ENCODE peak calls at places on chromosomes 6 and 20, in nine cellular contexts. Q is cardiac fibroblast, X is mesothelial cell of epicardium, V is MCF 10A, F is Peyer's patch, Y is GM10248, K is AG09319, H is psoas muscle, G is GM20000. U is an unnamed sample.

GRCh38 chr6:364609-365540 is 26.7 kb upstream of the IRF4 start:
- DNase-seq in Q (no peak), X (no peak), V (no peak), F (no peak), Y (peak), K (no peak), H (no peak), G (peak), U (no peak)

GRCh38 chr20:40197744-40198143 is 491.3 kb downstream of the MAFB start:
- DNase-seq in Q (no peak), X (no peak), V (no peak), F (no peak), Y (no peak), K (no peak), H (no peak), G (no peak), U (no peak)

GRCh38 chr6:77292564-77293546 is 170.4 kb downstream of the HTR1B start:
- DNase-seq in Q (peak), X (no peak), V (peak), F (no peak), Y (no peak), K (peak), H (no peak), G (no peak), U (peak)

GRCh38 chr6:157536218-157536534 is 155.2 kb downstream of the ZDHHC14 start:
- DNase-seq in Q (no peak), X (no peak), V (no peak), F (no peak), Y (no peak), K (no peak), H (no peak), G (no peak), U (no peak)

GRCh38 chr6:132412656-132413500 is 11.6 kb upstream of the MOXD1 start:
- DNase-seq in Q (peak), X (no peak), V (no peak), F (no peak), Y (no peak), K (no peak), H (no peak), G (no peak), U (no peak)

GRCh38 chr6:5537967-5538366 is 276.7 kb downstream of the FARS2 start:
- DNase-seq in Q (peak), X (no peak), V (no peak), F (no peak), Y (no peak), K (no peak), H (no peak), G (no peak), U (no peak)

GRCh38 chr6:12371151-12371550 is 81.0 kb downstream of the EDN1 start:
- DNase-seq in Q (no peak), X (no peak), V (no peak), F (no peak), Y (no peak), K (no peak), H (no peak), G (no peak), U (no peak)

GRCh38 chr6:119158057-119158848 is 79.8 kb upstream of the FAM184A start:
- DNase-seq in Q (peak), X (no peak), V (no peak), F (no peak), Y (no peak), K (peak), H (peak), G (no peak), U (no peak)

GRCh38 chr6:105424177-105424783 is 21.4 kb upstream of the PREP start:
- DNase-seq in Q (peak), X (no peak), V (peak), F (peak), Y (peak), K (no peak), H (no peak), G (peak), U (no peak)

GRCh38 chr20:58112017-58112781 is 116.3 kb downstream of the ANKRD60 start:
- DNase-seq in Q (peak), X (no peak), V (peak), F (no peak), Y (no peak), K (no peak), H (no peak), G (no peak), U (no peak)

GRCh38 chr20:52340036-52340634 is 148.6 kb upstream of the ZFP64 start:
- DNase-seq in Q (no peak), X (no peak), V (peak), F (no peak), Y (no peak), K (no peak), H (no peak), G (no peak), U (no peak)

GRCh38 chr6:47169785-47170685 is 127.9 kb upstream of the ADGRF1 start:
- DNase-seq in Q (peak), X (no peak), V (peak), F (no peak), Y (no peak), K (no peak), H (no peak), G (no peak), U (no peak)

GRCh38 chr20:34567885-34568865 is 9.7 kb downstream of the MAP1LC3A start:
- DNase-seq in Q (no peak), X (no peak), V (no peak), F (no peak), Y (no peak), K (no peak), H (no peak), G (no peak), U (no peak)

GRCh38 chr6:11381801-11382513 is 149.5 kb upstream of the NEDD9 start:
- DNase-seq in Q (no peak), X (no peak), V (no peak), F (peak), Y (peak), K (no peak), H (no peak), G (peak), U (no peak)

GRCh38 chr6:89508755-89509563 is 76.0 kb downstream of the ANKRD6 start:
- DNase-seq in Q (peak), X (no peak), V (no peak), F (no peak), Y (no peak), K (no peak), H (no peak), G (no peak), U (no peak)

GRCh38 chr6:54267798-54268197 is 40.4 kb upstream of the TINAG start:
- DNase-seq in Q (peak), X (no peak), V (peak), F (no peak), Y (no peak), K (no peak), H (no peak), G (peak), U (no peak)

GRCh38 chr6:15989397-15989796 is 139.5 kb upstream of the MYLIP start:
- DNase-seq in Q (no peak), X (no peak), V (no peak), F (no peak), Y (peak), K (no peak), H (no peak), G (peak), U (no peak)

GRCh38 chr6:22627644-22628043 is 58.3 kb downstream of the HDGFL1 start:
- DNase-seq in Q (no peak), X (no peak), V (no peak), F (no peak), Y (no peak), K (no peak), H (no peak), G (no peak), U (no peak)

GRCh38 chr6:69846770-69847506 is 19.4 kb upstream of the COL19A1 start:
- DNase-seq in Q (peak), X (no peak), V (no peak), F (no peak), Y (no peak), K (no peak), H (no peak), G (no peak), U (no peak)

GRCh38 chr20:11205769-11206362 is 532.1 kb upstream of the JAG1 start:
- DNase-seq in Q (no peak), X (no peak), V (no peak), F (no peak), Y (no peak), K (no peak), H (no peak), G (no peak), U (no peak)

GRCh38 chr6:152642578-152643375 is 5.6 kb upstream of the SYNE1 start:
- DNase-seq in Q (peak), X (no peak), V (peak), F (no peak), Y (peak), K (no peak), H (peak), G (peak), U (no peak)

GRCh38 chr6:122258843-122259242 is 140.6 kb upstream of the HSF2 start:
- DNase-seq in Q (no peak), X (no peak), V (no peak), F (no peak), Y (no peak), K (no peak), H (no peak), G (no peak), U (no peak)

GRCh38 chr6:85250586-85251216 is 199.2 kb upstream of the NT5E start:
- DNase-seq in Q (peak), X (no peak), V (peak), F (no peak), Y (no peak), K (no peak), H (no peak), G (no peak), U (no peak)

GRCh38 chr20:59154317-59155013 is 9.2 kb upstream of the ZNF831 start:
- DNase-seq in Q (no peak), X (no peak), V (no peak), F (no peak), Y (no peak), K (no peak), H (no peak), G (no peak), U (no peak)

GRCh38 chr6:13667655-13668054 is 44.0 kb downstream of the RANBP9 start:
- DNase-seq in Q (no peak), X (no peak), V (peak), F (no peak), Y (no peak), K (no peak), H (no peak), G (no peak), U (no peak)

GRCh38 chr6:18025591-18025990 is 38.2 kb upstream of the KIF13A start:
- DNase-seq in Q (no peak), X (no peak), V (no peak), F (no peak), Y (no peak), K (no peak), H (no peak), G (no peak), U (no peak)

GRCh38 chr6:110509617-110510231 is 33.3 kb upstream of the SLC22A16 start:
- DNase-seq in Q (peak), X (no peak), V (peak), F (no peak), Y (no peak), K (no peak), H (no peak), G (no peak), U (no peak)

GRCh38 chr6:165497472-165497871 is 165.6 kb downstream of the PDE10A start:
- DNase-seq in Q (no peak), X (no peak), V (no peak), F (no peak), Y (no peak), K (no peak), H (no peak), G (no peak), U (no peak)

GRCh38 chr6:125154184-125155135 is 887 bp downstream of the TPD52L1 start:
- DNase-seq in Q (no peak), X (peak), V (peak), F (no peak), Y (peak), K (no peak), H (peak), G (peak), U (no peak)

DNA sequence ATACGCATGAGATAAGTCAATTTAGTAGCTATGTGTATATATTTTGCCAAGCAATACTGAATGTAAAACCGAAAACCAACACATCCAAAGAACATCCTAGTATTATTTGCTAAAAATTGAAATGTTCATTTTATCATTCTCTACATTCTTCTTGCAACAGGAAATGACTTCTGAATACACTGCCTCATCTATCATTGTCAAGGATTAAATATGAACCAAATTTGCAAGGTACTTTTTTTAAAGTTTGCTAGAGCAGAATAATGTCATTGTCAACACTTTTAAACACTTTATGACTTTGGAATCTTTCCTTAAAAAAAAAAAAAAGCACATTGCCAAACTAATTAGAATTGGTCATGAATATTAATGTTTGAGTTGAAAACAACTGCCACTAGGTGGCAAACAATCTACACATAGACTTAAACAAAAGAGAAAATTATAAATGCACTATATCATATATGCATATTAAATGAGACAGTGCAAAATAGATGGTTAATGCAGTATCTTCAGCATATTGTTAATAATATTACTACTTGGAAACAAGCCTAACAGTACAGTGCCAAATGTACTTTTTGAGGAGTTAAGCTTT is 32.5 kb upstream of the TMEM244 start:
- DNase-seq in Q (peak), X (no peak), V (peak), F (no peak), Y (no peak), K (no peak), H (no peak), G (peak), U (no peak)
- TF ChIP-seq CTCF in Q (peak), X (peak), V (peak), F (peak), Y (peak), K (peak), H (peak), G (peak), U (peak)

GRCh38 chr6:43860285-43860684 is 90.3 kb downstream of the VEGFA start:
- DNase-seq in Q (no peak), X (no peak), V (peak), F (no peak), Y (no peak), K (no peak), H (peak), G (no peak), U (no peak)

GRCh38 chr6:43859213-43859612 is 89.2 kb downstream of the VEGFA start:
- DNase-seq in Q (no peak), X (no peak), V (no peak), F (no peak), Y (no peak), K (no peak), H (peak), G (no peak), U (no peak)

GRCh38 chr6:43861212-43861918 is 91.4 kb downstream of the VEGFA start:
- DNase-seq in Q (no peak), X (no peak), V (no peak), F (no peak), Y (no peak), K (no peak), H (peak), G (no peak), U (no peak)

GRCh38 chr6:43856005-43856765 is 86.2 kb downstream of the VEGFA start:
- DNase-seq in Q (peak), X (no peak), V (peak), F (no peak), Y (no peak), K (no peak), H (peak), G (no peak), U (no peak)

DNA sequence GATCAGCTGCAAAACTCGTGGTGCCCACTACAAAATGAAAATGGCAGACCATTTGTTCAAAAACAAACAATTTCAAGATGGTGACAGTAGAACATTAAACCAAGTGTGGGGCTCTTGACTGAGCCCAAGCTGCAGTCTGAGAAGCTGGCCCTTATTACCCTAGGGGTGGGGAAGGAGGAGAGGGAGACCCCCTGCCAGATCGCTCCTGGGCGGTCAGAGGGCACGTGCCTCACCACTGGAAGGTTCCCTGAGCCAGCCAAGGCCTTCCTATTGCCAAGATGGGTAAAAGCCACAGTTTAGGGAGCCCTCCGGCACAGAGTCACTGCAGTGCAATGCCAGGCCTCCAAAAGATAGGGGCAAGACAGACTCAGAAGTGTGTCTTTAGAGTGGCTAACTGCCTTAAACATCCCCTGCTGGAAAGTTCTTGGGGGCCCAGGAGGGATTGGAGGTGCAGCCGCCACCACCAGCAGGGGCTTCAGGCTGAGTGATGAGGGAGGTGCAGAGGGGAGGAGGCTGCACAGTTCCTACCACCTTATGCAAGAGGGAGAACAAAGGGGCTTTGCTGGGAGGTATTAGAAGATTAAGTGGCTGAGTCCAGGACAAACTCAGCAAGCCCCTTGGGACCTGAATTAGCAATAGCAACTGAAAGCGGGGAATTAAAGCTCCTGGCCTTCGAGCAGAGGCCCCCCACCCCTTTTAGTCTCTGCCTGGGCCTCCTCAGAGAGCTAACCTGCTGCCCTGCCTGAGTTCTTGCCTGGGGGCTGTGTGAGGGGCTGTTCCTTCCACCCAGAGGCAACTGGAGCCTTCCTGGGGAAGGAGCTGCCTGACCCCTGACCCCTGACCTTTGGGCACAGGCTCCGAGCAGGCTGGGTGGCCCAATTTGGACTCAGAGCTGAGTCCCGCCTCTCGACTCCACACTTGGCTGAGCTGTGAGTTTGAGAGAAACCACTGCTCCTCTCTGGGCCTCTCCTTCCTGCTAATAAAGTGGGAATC is 88.4 kb downstream of the VEGFA start:
- DNase-seq in Q (no peak), X (no peak), V (no peak), F (no peak), Y (no peak), K (no peak), H (peak), G (no peak), U (no peak)
- TF ChIP-seq CTCF in Q (no peak), X (no peak), V (no peak), F (no peak), Y (no peak), K (no peak), H (no peak), G (no peak), U (no peak)

GRCh38 chr20:2203436-2203835 is 92.4 kb upstream of the TGM3 start:
- DNase-seq in Q (no peak), X (no peak), V (no peak), F (no peak), Y (no peak), K (no peak), H (no peak), G (no peak), U (no peak)

GRCh38 chr20:2208897-2209296 is 86.9 kb upstream of the TGM3 start:
- DNase-seq in Q (no peak), X (no peak), V (no peak), F (no peak), Y (no peak), K (no peak), H (no peak), G (no peak), U (no peak)

GRCh38 chr20:2207770-2208097 is 88.1 kb upstream of the TGM3 start:
- DNase-seq in Q (no peak), X (no peak), V (no peak), F (no peak), Y (no peak), K (no peak), H (no peak), G (no peak), U (peak)

GRCh38 chr20:2204021-2204420 is 91.8 kb upstream of the TGM3 start:
- DNase-seq in Q (no peak), X (no peak), V (no peak), F (no peak), Y (no peak), K (no peak), H (no peak), G (no peak), U (no peak)

GRCh38 chr20:2206957-2207769 is 88.6 kb upstream of the TGM3 start:
- DNase-seq in Q (peak), X (peak), V (peak), F (peak), Y (peak), K (no peak), H (peak), G (peak), U (no peak)
- TF ChIP-seq CTCF in Q (peak), X (peak), V (peak), F (peak), Y (peak), K (peak), H (peak), G (peak), U (peak)

DNA sequence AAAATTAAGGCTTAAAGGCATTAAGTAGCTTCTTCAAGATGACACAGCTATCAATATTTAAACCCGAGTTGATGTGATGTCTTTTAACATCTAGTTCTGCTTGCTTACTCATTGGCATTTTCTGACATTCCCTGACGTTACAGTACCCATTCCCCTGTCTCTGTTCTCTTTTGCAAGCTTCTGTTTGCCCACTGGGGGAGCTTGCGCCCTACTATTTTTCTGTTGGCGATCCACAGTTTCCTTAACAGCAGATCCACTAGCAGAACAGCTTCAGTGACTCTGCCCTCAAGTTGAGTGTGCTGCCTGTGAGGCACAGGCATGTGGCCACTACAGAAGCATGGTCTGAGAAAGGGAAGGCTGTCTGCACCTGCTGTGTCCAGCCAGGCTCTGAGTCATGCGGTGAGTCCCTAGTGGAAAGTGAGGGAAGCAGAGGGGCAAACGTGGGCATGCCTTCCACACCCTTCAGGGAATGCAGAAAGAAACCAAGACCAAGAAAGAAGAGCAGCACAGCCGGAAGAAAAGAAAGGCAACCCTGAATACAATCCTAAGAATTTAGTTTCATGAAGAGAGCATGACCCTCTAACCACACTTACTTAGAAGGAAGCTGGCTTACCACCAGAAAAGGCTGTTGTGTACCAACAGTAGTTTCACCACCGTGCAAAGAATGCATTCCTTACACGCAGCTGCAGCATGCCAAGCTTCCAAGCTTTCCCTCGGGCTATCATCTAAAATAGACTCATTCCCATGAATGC is 97.7 kb upstream of the VGLL2 start:
- DNase-seq in Q (no peak), X (no peak), V (peak), F (no peak), Y (no peak), K (no peak), H (peak), G (no peak), U (peak)
- TF ChIP-seq CTCF in Q (no peak), X (no peak), V (no peak), F (no peak), Y (no peak), K (no peak), H (no peak), G (no peak), U (peak)

GRCh38 chr6:170210651-170211403 is 80.1 kb downstream of the DLL1 start:
- DNase-seq in Q (no peak), X (no peak), V (no peak), F (no peak), Y (no peak), K (no peak), H (no peak), G (no peak), U (no peak)
- TF ChIP-seq CTCF in Q (no peak), X (no peak), V (no peak), F (no peak), Y (no peak), K (no peak), H (no peak), G (no peak), U (no peak)

GRCh38 chr6:98039876-98040605 is 757.0 kb upstream of the MMS22L start:
- DNase-seq in Q (peak), X (no peak), V (peak), F (no peak), Y (no peak), K (no peak), H (no peak), G (no peak), U (peak)
- TF ChIP-seq CTCF in Q (no peak), X (no peak), V (peak), F (no peak), Y (peak), K (no peak), H (no peak), G (no peak), U (peak)

GRCh38 chr6:20205722-20206154 is 6.5 kb downstream of the MBOAT1 start:
- DNase-seq in Q (no peak), X (no peak), V (no peak), F (no peak), Y (no peak), K (no peak), H (no peak), G (no peak), U (no peak)
- TF ChIP-seq CTCF in Q (no peak), X (no peak), V (no peak), F (no peak), Y (no peak), K (no peak), H (no peak), G (no peak), U (no peak)

GRCh38 chr6:39902786-39903465 is 31.3 kb downstream of the MOCS1 start:
- DNase-seq in Q (no peak), X (no peak), V (no peak), F (no peak), Y (no peak), K (no peak), H (no peak), G (no peak), U (no peak)
- TF ChIP-seq CTCF in Q (peak), X (no peak), V (no peak), F (peak), Y (no peak), K (no peak), H (peak), G (no peak), U (no peak)